ENCODE peak calls at places on chromosome 21, in six cellular contexts. J is pancreas, G is OCI-LY7, L is adrenal gland, U is left lung, S is heart left ventricle. B is an unnamed sample. For H3K4me1, the result is how much of the 10 kb centered on the place peaks cover.

GRCh38 chr21:34511154-34511553 is 856 bp downstream of the KCNE1 start:
- DNase-seq in J (no peak), G (no peak), L (no peak), U (no peak), S (no peak), B (no peak)

GRCh38 chr21:26888256-26888655 is 43.0 kb upstream of the ADAMTS1 start:
- DNase-seq in J (no peak), G (no peak), L (no peak), U (no peak), S (no peak), B (no peak)

GRCh38 chr21:28821276-28822063 is 171.2 kb downstream of the LTN1 start:
- DNase-seq in J (no peak), G (no peak), L (no peak), U (no peak), S (no peak), B (no peak)

GRCh38 chr21:34498623-34499022 is 13.4 kb downstream of the KCNE1 start:
- DNase-seq in J (no peak), G (no peak), L (no peak), U (no peak), S (no peak), B (no peak)

GRCh38 chr21:31731112-31731801 is 661 bp downstream of the SCAF4 start:
- DNase-seq in J (peak), G (peak), L (peak), U (peak), S (peak), B (peak)

GRCh38 chr21:29985866-29986265 is 46.1 kb upstream of the GRIK1 start:
- DNase-seq in J (no peak), G (no peak), L (no peak), U (no peak), S (no peak), B (no peak)

GRCh38 chr21:16309250-16309971 is 579.6 kb downstream of the USP25 start:
- DNase-seq in J (no peak), G (no peak), L (no peak), U (no peak), S (no peak), B (no peak)

GRCh38 chr21:27149034-27149433 is 182.1 kb upstream of the ADAMTS5 start:
- DNase-seq in J (no peak), G (no peak), L (no peak), U (no peak), S (no peak), B (no peak)

GRCh38 chr21:16534408-16535099 is 804.8 kb downstream of the USP25 start:
- DNase-seq in J (peak), G (no peak), L (peak), U (no peak), S (peak), B (peak)

GRCh38 chr21:32519945-32520884 is 65.1 kb downstream of the TCP10L start:
- DNase-seq in J (no peak), G (no peak), L (no peak), U (no peak), S (no peak), B (no peak)

GRCh38 chr21:27476696-27477095 is 509.8 kb upstream of the ADAMTS5 start:
- DNase-seq in J (no peak), G (no peak), L (no peak), U (no peak), S (no peak), B (no peak)

GRCh38 chr21:32426592-32427051 is 14.1 kb downstream of the EVA1C start:
- DNase-seq in J (no peak), G (no peak), L (no peak), U (no peak), S (no peak), B (no peak)

GRCh38 chr21:31078796-31079195 is 40.5 kb upstream of the KRTAP19-8 start:
- DNase-seq in J (no peak), G (no peak), L (no peak), U (no peak), S (no peak), B (no peak)

GRCh38 chr21:46161180-46161799 is 5.9 kb upstream of the FTCD start:
- DNase-seq in J (no peak), G (no peak), L (no peak), U (peak), S (peak), B (peak)

GRCh38 chr21:17769049-17769845 is 49.9 kb downstream of the C21orf91 start:
- DNase-seq in J (no peak), G (no peak), L (no peak), U (no peak), S (no peak), B (no peak)

GRCh38 chr21:20662523-20662922 is 335.7 kb upstream of the NCAM2 start:
- DNase-seq in J (no peak), G (no peak), L (no peak), U (no peak), S (no peak), B (no peak)

GRCh38 chr21:33514234-33514633 is 22.7 kb upstream of the DNAJC28 start:
- DNase-seq in J (no peak), G (no peak), L (no peak), U (no peak), S (no peak), B (no peak)

GRCh38 chr21:33360871-33361602 is 36.3 kb downstream of the IFNAR1 start:
- DNase-seq in J (peak), G (peak), L (peak), U (peak), S (peak), B (peak)

GRCh38 chr21:42956824-42957632 is 17.3 kb upstream of the PKNOX1 start:
- DNase-seq in J (no peak), G (no peak), L (no peak), U (no peak), S (no peak), B (no peak)

GRCh38 chr21:46552274-46552673 is 52.6 kb downstream of the S100B start:
- DNase-seq in J (no peak), G (no peak), L (no peak), U (no peak), S (no peak), B (no peak)

GRCh38 chr21:16117851-16118592 is 388.2 kb downstream of the USP25 start:
- DNase-seq in J (no peak), G (no peak), L (no peak), U (no peak), S (no peak), B (no peak)

GRCh38 chr21:46393451-46393940 is 65.2 kb upstream of the DIP2A start:
- DNase-seq in J (no peak), G (no peak), L (no peak), U (peak), S (no peak), B (no peak)

GRCh38 chr21:31162079-31162699 is 123.9 kb upstream of the KRTAP19-8 start:
- DNase-seq in J (no peak), G (no peak), L (no peak), U (no peak), S (no peak), B (no peak)

GRCh38 chr21:26865857-26866256 is 20.6 kb upstream of the ADAMTS1 start:
- DNase-seq in J (no peak), G (no peak), L (no peak), U (no peak), S (no peak), B (no peak)

DNA sequence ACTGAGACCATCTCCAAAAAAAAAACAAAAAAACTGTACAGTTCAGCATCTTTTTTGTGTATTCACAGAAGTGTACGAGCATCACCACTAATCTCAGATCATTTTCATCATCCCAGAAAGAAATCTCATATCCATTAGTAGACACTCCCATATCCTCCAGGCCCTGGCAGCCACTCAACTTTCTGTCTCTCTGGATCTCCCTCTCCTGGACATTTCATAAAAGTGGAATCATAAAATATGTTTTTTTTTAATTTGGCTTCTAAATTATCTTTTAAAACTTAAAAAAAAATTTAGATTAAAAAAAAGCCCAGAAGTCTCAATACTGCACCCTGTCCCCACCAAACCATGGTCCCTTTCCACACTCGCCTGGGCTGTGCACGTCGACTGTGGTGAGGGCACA is 22.1 kb downstream of the RIPPLY3 start:
- DNase-seq in J (no peak), G (no peak), L (no peak), U (no peak), S (no peak), B (no peak)
- TF ChIP-seq CTCF in J (no peak), G (no peak), L (no peak), U (no peak), S (no peak), B (no peak)

GRCh38 chr21:36696640-36697472 is 2.1 kb upstream of the SIM2 start:
- DNase-seq in J (no peak), G (no peak), L (no peak), U (peak), S (no peak), B (no peak)
- H3K4me1 ChIP-seq in J (under half), G (under half), L (under half), U (under half), S (under half), B (half or more)

GRCh38 chr21:40714516-40714915 is 132.4 kb downstream of the DSCAM start:
- DNase-seq in J (no peak), G (no peak), L (no peak), U (no peak), S (no peak), B (no peak)

GRCh38 chr21:40717008-40717407 is 129.9 kb downstream of the DSCAM start:
- DNase-seq in J (no peak), G (no peak), L (no peak), U (no peak), S (no peak), B (no peak)

DNA sequence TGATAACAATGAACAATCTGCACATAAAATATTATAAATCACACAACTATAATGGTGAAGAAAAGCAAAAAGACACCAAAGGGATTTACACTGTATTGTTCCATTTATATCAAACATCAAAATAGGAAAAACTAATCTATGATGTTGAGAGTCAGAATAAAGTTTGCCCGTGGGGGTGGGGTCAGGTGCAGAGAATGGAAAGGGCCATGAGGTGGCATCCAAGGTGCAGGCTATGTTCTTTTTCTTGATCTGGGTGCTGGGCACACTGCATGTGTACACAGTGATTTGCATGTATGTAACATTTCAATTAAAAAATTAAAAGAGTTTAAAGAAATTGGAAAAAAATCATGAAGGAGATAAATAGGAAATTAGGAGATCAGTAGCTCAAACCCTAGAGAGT is 127.3 kb downstream of the DSCAM start:
- DNase-seq in J (no peak), G (no peak), L (no peak), U (no peak), S (no peak), B (no peak)
- TF ChIP-seq CTCF in J (no peak), G (no peak), L (no peak), U (no peak), S (no peak), B (no peak)

GRCh38 chr21:44916965-44917364 is 3.7 kb downstream of the ITGB2 start:
- DNase-seq in J (no peak), G (no peak), L (no peak), U (no peak), S (no peak), B (no peak)
- H3K4me1 ChIP-seq in J (under half), G (under half), L (under half), U (under half), S (under half), B (under half)

GRCh38 chr21:25359724-25360123 is 247.6 kb downstream of the MRPL39 start:
- DNase-seq in J (peak), G (no peak), L (peak), U (no peak), S (no peak), B (no peak)

GRCh38 chr21:25362375-25363267 is 244.7 kb downstream of the MRPL39 start:
- DNase-seq in J (no peak), G (no peak), L (no peak), U (peak), S (no peak), B (no peak)

GRCh38 chr21:25361097-25361496 is 246.2 kb downstream of the MRPL39 start:
- DNase-seq in J (no peak), G (no peak), L (no peak), U (no peak), S (no peak), B (no peak)

GRCh38 chr21:25361765-25362164 is 245.5 kb downstream of the MRPL39 start:
- DNase-seq in J (no peak), G (no peak), L (no peak), U (peak), S (no peak), B (no peak)

GRCh38 chr21:25360593-25360992 is 246.7 kb downstream of the MRPL39 start:
- DNase-seq in J (no peak), G (no peak), L (no peak), U (no peak), S (no peak), B (no peak)
- TF ChIP-seq CTCF in J (no peak), G (peak), L (no peak), U (no peak), S (no peak), B (no peak)

GRCh38 chr21:38346286-38346685 is 89.5 kb downstream of the KCNJ15 start:
- DNase-seq in J (no peak), G (no peak), L (no peak), U (no peak), S (no peak), B (no peak)
- H3K4me1 ChIP-seq in J (under half), G (under half), L (under half), U (under half), S (under half), B (half or more)

GRCh38 chr21:41932191-41932575 is 21.6 kb downstream of the C2CD2 start:
- DNase-seq in J (no peak), G (no peak), L (peak), U (no peak), S (no peak), B (no peak)
- TF ChIP-seq CTCF in J (no peak), G (peak), L (no peak), U (no peak), S (no peak), B (no peak)

DNA sequence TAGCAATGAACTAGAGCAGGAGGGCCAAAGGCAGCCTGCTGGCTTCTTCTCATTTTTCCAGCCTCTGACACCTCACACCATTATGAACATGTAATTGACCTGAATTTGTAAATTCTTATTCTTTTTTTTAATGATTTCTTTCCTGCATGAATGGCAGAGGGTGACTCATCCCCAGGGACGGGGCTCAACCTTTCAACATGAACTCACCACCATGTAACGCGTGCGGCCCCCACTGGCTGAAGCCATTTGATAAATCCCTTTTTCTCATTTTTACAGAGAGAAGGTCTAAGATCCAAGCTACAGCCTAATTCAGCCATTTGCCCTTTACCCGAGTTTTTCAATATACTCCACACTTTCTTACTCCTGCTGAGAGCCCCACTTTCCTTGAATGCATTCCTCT is 9.3 kb upstream of the ETS2 start:
- DNase-seq in J (no peak), G (no peak), L (no peak), U (no peak), S (no peak), B (no peak)
- H3K4me1 ChIP-seq in J (under half), G (under half), L (under half), U (under half), S (under half), B (under half)

GRCh38 chr21:35528109-35529042 is 479.3 kb upstream of the RUNX1 start:
- DNase-seq in J (no peak), G (peak), L (peak), U (peak), S (peak), B (no peak)
- TF ChIP-seq CTCF in J (no peak), G (no peak), L (no peak), U (no peak), S (no peak), B (no peak)

DNA sequence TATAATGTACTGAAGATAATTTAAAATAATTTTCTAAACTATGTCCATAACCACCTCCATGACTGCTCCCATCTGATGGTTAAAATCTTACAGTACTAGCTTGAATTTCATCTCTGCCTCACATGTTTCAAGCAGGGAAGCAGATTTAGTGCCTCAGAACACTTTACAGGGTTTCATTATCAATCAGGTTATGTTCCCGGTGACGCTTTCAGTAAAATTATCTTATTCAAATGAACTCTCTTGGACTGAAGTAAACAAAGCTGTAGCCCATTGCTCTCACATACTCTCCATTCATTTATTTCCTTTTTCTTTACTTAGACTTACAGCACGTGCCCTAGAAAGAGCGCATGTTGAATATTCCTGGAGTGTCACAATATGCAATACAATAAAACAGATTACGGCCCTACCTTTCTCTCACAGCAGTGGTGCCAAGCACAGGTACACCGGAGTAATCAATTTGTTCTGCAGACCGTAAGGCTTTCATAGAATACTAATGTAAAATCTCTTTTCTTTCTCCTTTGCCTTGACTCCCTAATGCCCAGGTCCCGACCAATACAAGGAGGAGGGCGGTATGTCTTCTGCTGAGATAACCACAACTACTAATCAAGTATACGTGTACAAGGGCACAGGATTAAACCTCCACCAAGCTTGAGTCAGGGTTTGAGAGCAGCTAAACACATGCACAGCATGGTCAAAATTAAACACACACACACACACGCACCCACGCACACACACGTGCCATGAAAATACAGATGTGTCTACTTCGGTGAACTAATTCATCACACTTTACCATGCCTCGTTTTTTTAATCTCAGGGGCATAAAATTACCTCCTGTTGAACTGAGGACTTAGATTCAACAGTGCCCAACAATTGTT is 62.8 kb downstream of the NRIP1 start:
- DNase-seq in J (no peak), G (no peak), L (no peak), U (no peak), S (no peak), B (no peak)
- H3K4me1 ChIP-seq in J (under half), G (under half), L (half or more), U (under half), S (under half), B (under half)

B was measured in tibial artery.